ENCODE peak calls at places on chromosome 13, in seven cellular contexts. X, Y, P, L, U, W and R are unnamed samples.

GRCh38 chr13:71118779-71119364 is 748.1 kb downstream of the DACH1 start:
- DNase-seq in X (peak), Y (no peak), P (no peak), L (no peak), U (no peak), W (no peak), R (no peak)

GRCh38 chr13:45807520-45808099 is 43.9 kb downstream of the SIAH3 start:
- DNase-seq in X (peak), Y (no peak), P (peak), L (peak), U (no peak), W (no peak), R (no peak)

GRCh38 chr13:94710881-94711560 is 1.3 kb downstream of the SOX21 start:
- DNase-seq in X (peak), Y (no peak), P (no peak), L (no peak), U (peak), W (no peak), R (no peak)

GRCh38 chr13:98782654-98783053 is 30.2 kb upstream of the SLC15A1 start:
- DNase-seq in X (no peak), Y (no peak), P (peak), L (no peak), U (no peak), W (no peak), R (no peak)

GRCh38 chr13:65378943-65379519 is 1851.1 kb downstream of the PCDH9 start:
- DNase-seq in X (peak), Y (no peak), P (peak), L (no peak), U (no peak), W (no peak), R (no peak)

GRCh38 chr13:94987081-94987480 is 274.7 kb upstream of the SOX21 start:
- DNase-seq in X (no peak), Y (no peak), P (peak), L (no peak), U (no peak), W (no peak), R (no peak)

GRCh38 chr13:90943961-90944360 is 403.5 kb upstream of the MIR17HG start:
- DNase-seq in X (no peak), Y (no peak), P (no peak), L (no peak), U (no peak), W (no peak), R (no peak)

GRCh38 chr13:35014606-35015005 is 72.5 kb downstream of the NBEA start:
- DNase-seq in X (no peak), Y (no peak), P (no peak), L (no peak), U (no peak), W (no peak), R (no peak)

GRCh38 chr13:99265823-99266426 is 7.7 kb upstream of the GPR18 start:
- DNase-seq in X (peak), Y (no peak), P (peak), L (no peak), U (no peak), W (no peak), R (no peak)

GRCh38 chr13:45615501-45616101 is at the start of gene ERICH6B:
- DNase-seq in X (no peak), Y (peak), P (peak), L (no peak), U (peak), W (no peak), R (no peak)

GRCh38 chr13:98650376-98651107 is 73.6 kb upstream of the STK24 start:
- DNase-seq in X (peak), Y (no peak), P (no peak), L (no peak), U (no peak), W (no peak), R (no peak)

GRCh38 chr13:43044720-43045301 is 21.4 kb downstream of the DNAJC15 start:
- DNase-seq in X (no peak), Y (no peak), P (no peak), L (no peak), U (no peak), W (no peak), R (no peak)

GRCh38 chr13:113562085-113562749 is 22.3 kb upstream of the TFDP1 start:
- DNase-seq in X (peak), Y (peak), P (peak), L (peak), U (peak), W (peak), R (peak)

GRCh38 chr13:47903836-47904235 is 97.2 kb downstream of the SUCLA2 start:
- DNase-seq in X (peak), Y (no peak), P (peak), L (no peak), U (no peak), W (no peak), R (no peak)

GRCh38 chr13:35791191-35791902 is 314.9 kb upstream of the MAB21L1 start:
- DNase-seq in X (peak), Y (no peak), P (peak), L (no peak), U (no peak), W (no peak), R (no peak)

GRCh38 chr13:81487151-81487550 is 1146.2 kb upstream of the SPRY2 start:
- DNase-seq in X (peak), Y (no peak), P (peak), L (no peak), U (peak), W (no peak), R (no peak)

GRCh38 chr13:42815686-42816085 is 34.3 kb downstream of the FAM216B start:
- DNase-seq in X (no peak), Y (no peak), P (peak), L (no peak), U (no peak), W (no peak), R (no peak)

GRCh38 chr13:105735269-105735668 is 800.2 kb downstream of the EFNB2 start:
- DNase-seq in X (no peak), Y (no peak), P (no peak), L (no peak), U (no peak), W (no peak), R (no peak)

GRCh38 chr13:113129921-113130750 is 7.5 kb downstream of the F10 start:
- DNase-seq in X (no peak), Y (peak), P (peak), L (peak), U (no peak), W (no peak), R (no peak)

GRCh38 chr13:113064534-113065405 is 40.8 kb upstream of the F7 start:
- DNase-seq in X (peak), Y (peak), P (peak), L (peak), U (no peak), W (no peak), R (no peak)

GRCh38 chr13:93226623-93227279 is at the start of gene GPC6:
- DNase-seq in X (peak), Y (no peak), P (peak), L (no peak), U (no peak), W (peak), R (no peak)

GRCh38 chr13:76837811-76838210 is 48.4 kb downstream of the KCTD12 start:
- DNase-seq in X (no peak), Y (no peak), P (peak), L (no peak), U (no peak), W (no peak), R (no peak)

GRCh38 chr13:94061316-94061715 is 418.2 kb downstream of the DCT start:
- DNase-seq in X (no peak), Y (no peak), P (no peak), L (no peak), U (no peak), W (peak), R (no peak)

GRCh38 chr13:23901365-23901764 is 4.1 kb upstream of the C1QTNF9B start:
- DNase-seq in X (peak), Y (no peak), P (no peak), L (no peak), U (no peak), W (no peak), R (no peak)

GRCh38 chr13:96728463-96728862 is 265.8 kb downstream of the OXGR1 start:
- DNase-seq in X (no peak), Y (no peak), P (no peak), L (no peak), U (no peak), W (no peak), R (no peak)

GRCh38 chr13:93066187-93066586 is 160.4 kb upstream of the GPC6 start:
- DNase-seq in X (peak), Y (no peak), P (peak), L (peak), U (no peak), W (peak), R (no peak)

GRCh38 chr13:32587014-32587773 is 942 bp downstream of the PDS5B start:
- DNase-seq in X (peak), Y (peak), P (peak), L (peak), U (peak), W (no peak), R (peak)

GRCh38 chr13:41675306-41675705 is 218.0 kb downstream of the RGCC start:
- DNase-seq in X (no peak), Y (no peak), P (peak), L (no peak), U (no peak), W (no peak), R (no peak)

GRCh38 chr13:33089311-33089710 is 73.1 kb downstream of the KL start:
- DNase-seq in X (no peak), Y (no peak), P (no peak), L (no peak), U (no peak), W (no peak), R (no peak)

GRCh38 chr13:109941951-109942350 is 155.6 kb upstream of the IRS2 start:
- DNase-seq in X (no peak), Y (no peak), P (peak), L (no peak), U (no peak), W (no peak), R (no peak)

GRCh38 chr13:77925616-77926015 is 7.0 kb upstream of the EDNRB start:
- DNase-seq in X (no peak), Y (no peak), P (no peak), L (no peak), U (no peak), W (no peak), R (no peak)

DNA sequence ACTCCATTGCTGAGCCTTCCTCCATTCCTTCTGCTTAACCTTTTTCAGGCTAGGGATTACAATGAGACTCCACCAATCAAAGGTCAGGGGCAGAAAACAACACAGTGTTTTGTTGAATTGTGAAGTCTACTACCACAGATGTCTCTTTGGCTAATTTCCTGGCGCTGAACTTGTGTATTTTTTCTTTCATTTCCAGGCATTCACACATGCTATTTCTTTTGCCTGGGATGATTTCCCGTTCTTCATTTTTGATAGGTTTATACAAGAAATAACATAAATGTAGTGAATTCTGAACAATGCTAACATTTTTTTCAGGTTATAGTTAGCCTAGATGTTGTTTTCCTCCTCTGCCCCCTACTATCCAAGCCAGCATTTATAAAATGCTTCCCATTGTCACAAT is 64.3 kb downstream of the OLFM4 start:
- DNase-seq in X (no peak), Y (no peak), P (no peak), L (no peak), U (no peak), W (no peak), R (no peak)
- H3K27ac ChIP-seq in X (no peak), Y (no peak), P (no peak), L (no peak), U (no peak), W (no peak), R (peak)

DNA sequence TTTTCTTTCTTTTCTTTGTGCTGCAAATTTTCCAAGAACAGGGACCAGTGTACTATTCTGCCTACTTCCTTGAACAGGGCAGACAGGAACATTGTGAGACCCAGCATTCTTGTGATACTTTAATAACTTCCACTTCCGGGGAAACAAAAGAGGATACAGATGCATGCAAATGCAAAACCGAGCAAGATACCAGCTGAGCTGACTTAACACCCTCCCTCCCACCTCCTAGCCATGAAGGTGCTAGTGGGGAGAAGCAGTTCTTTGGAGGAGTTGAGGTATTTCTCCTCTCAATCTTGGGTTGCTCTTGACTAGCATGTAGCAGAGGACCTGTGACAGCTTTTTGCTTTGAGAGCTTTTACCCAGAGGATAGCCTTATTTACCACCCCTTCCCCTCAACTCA is 111.2 kb downstream of the KLF5 start:
- DNase-seq in X (no peak), Y (no peak), P (no peak), L (no peak), U (no peak), W (no peak), R (no peak)
- H3K27ac ChIP-seq in X (peak), Y (no peak), P (no peak), L (no peak), U (no peak), W (no peak), R (no peak)

DNA sequence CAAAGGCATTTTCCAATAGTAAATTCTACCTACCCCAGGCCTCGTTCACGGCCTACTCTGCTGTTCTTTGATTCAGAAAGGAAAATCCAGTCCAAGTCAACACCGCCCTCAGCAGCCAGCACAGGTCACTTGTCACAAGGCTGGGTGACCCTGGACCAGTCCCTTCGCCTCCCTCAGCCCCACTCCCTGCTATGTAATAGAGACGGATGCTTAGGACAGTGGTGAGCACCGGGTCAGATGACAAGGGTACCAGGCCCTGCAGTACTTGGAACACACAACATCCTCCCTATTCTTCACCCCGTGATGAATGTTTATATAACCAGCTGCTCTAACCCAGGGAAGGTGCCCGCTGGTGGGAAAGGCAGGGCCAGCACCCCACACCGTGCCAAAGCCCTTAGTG is 14.3 kb downstream of the LATS2 start:
- DNase-seq in X (no peak), Y (no peak), P (no peak), L (no peak), U (peak), W (no peak), R (no peak)
- H3K27ac ChIP-seq in X (no peak), Y (peak), P (no peak), L (peak), U (no peak), W (no peak), R (no peak)

GRCh38 chr13:44151474-44151873 is 222.2 kb upstream of the SERP2 start:
- DNase-seq in X (no peak), Y (no peak), P (no peak), L (no peak), U (no peak), W (no peak), R (no peak)
- H3K27ac ChIP-seq in X (no peak), Y (no peak), P (no peak), L (no peak), U (no peak), W (no peak), R (no peak)

GRCh38 chr13:30581582-30581981 is 36.1 kb upstream of the USPL1 start:
- DNase-seq in X (peak), Y (no peak), P (peak), L (no peak), U (no peak), W (no peak), R (no peak)

GRCh38 chr13:30580852-30581502 is 36.7 kb upstream of the USPL1 start:
- DNase-seq in X (peak), Y (no peak), P (no peak), L (no peak), U (no peak), W (no peak), R (no peak)

GRCh38 chr13:30584332-30584731 is 33.4 kb upstream of the USPL1 start:
- DNase-seq in X (no peak), Y (no peak), P (no peak), L (no peak), U (no peak), W (no peak), R (no peak)

GRCh38 chr13:30587231-30587630 is 30.5 kb upstream of the USPL1 start:
- DNase-seq in X (no peak), Y (no peak), P (no peak), L (no peak), U (no peak), W (no peak), R (no peak)

GRCh38 chr13:30585748-30586262 is 31.9 kb upstream of the USPL1 start:
- DNase-seq in X (peak), Y (no peak), P (peak), L (no peak), U (no peak), W (peak), R (no peak)
- H3K27ac ChIP-seq in X (peak), Y (no peak), P (no peak), L (no peak), U (no peak), W (peak), R (no peak)

DNA sequence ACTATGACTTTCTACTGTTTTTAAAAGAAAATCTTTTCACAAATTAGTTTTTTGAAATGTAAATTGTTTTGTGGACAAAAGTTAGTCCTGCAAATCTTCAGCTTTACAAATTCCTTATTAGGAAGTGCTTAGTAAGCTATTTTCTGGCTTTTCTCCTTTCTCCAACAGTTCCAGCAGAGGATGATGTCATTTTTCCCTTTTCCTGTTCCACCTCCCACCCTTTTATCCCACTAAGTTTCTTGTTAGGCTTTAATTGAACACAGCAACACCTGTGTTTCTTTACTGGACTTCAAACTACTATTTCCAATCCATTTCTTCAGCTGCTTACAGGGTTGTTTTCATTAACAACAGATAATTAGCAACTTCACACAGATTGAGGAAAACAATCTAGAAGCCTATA is 389.2 kb downstream of the NDFIP2 start:
- DNase-seq in X (no peak), Y (no peak), P (peak), L (no peak), U (no peak), W (no peak), R (no peak)
- H3K27ac ChIP-seq in X (no peak), Y (no peak), P (no peak), L (no peak), U (no peak), W (no peak), R (no peak)

DNA sequence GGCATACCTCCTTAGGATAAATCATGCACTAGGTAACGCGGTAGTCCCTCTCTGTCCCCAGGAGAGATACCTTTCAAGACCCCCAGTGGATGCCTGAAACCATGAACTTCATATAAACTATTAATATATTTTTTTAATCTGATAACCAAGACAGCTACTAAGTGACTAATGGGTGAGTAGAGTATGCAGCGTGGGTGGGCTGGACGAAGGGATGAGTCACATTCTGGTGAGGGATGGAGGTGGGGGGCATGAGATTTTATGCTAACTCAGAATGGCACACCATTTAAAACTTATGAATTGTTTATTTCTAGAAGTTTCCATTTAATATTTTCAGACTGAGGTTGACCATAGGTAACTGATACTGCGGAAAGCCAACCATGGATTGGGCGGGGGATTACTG is 46.2 kb downstream of the CDK8 start:
- DNase-seq in X (peak), Y (no peak), P (peak), L (no peak), U (no peak), W (no peak), R (no peak)
- H3K27ac ChIP-seq in X (peak), Y (no peak), P (no peak), L (no peak), U (no peak), W (no peak), R (no peak)

DNA sequence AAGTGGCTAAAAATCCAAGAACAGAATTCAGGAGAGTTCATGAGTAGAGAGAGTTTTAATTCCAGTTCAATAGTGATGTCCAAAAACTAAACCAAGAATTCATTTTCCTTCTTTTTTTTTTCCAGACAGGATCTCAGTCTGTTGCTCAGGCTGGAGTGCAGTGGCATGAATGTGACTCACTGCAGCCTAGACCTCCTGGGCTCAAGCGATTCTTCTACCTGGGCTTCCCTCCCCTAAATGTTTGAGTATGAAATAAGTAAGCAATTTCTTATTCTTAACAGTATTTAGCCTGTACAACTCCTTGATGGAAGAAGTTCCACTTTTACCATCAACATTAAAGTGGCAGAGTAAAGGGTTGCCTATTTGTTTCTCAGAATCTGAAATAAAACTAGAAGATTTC is 3.8 kb downstream of the COMMD6 start:
- DNase-seq in X (no peak), Y (no peak), P (no peak), L (no peak), U (no peak), W (no peak), R (no peak)
- H3K27ac ChIP-seq in X (no peak), Y (no peak), P (no peak), L (no peak), U (no peak), W (no peak), R (no peak)

GRCh38 chr13:27353166-27353583 is 71.2 kb upstream of the GTF3A start:
- DNase-seq in X (peak), Y (no peak), P (peak), L (no peak), U (no peak), W (peak), R (no peak)

GRCh38 chr13:27354379-27354778 is 70.0 kb upstream of the GTF3A start:
- DNase-seq in X (no peak), Y (no peak), P (peak), L (no peak), U (no peak), W (peak), R (no peak)

GRCh38 chr13:27353653-27354052 is 70.8 kb upstream of the GTF3A start:
- DNase-seq in X (no peak), Y (no peak), P (no peak), L (no peak), U (no peak), W (no peak), R (no peak)

GRCh38 chr13:27355894-27356293 is 68.5 kb upstream of the GTF3A start:
- DNase-seq in X (no peak), Y (no peak), P (no peak), L (no peak), U (no peak), W (no peak), R (no peak)

GRCh38 chr13:27352698-27353097 is 71.7 kb upstream of the GTF3A start:
- DNase-seq in X (no peak), Y (no peak), P (no peak), L (no peak), U (no peak), W (no peak), R (no peak)
- H3K27ac ChIP-seq in X (peak), Y (no peak), P (no peak), L (no peak), U (no peak), W (peak), R (peak)

GRCh38 chr13:50915562-50915961 is 6.0 kb downstream of the RNASEH2B start:
- DNase-seq in X (no peak), Y (no peak), P (no peak), L (no peak), U (no peak), W (no peak), R (no peak)
- H3K27ac ChIP-seq in X (no peak), Y (peak), P (no peak), L (peak), U (no peak), W (no peak), R (no peak)